ENCODE peak calls at places on chromosome 6, in ten cellular contexts. One of them, this sample, is unnamed.

GRCh38 chr6:14665827-14666724 is 548.5 kb downstream of the CD83 start:
- DNase-seq in esophagus squamous epithelium: no peak
- DNase-seq in glutamatergic neuron: no peak
- DNase-seq in AG10803: peak; percentile 84
- DNase-seq in GM20000: peak; percentile 27
- DNase-seq in uterus: no peak
- DNase-seq in type B pancreatic cell: no peak
- DNase-seq in heart right ventricle: no peak
- DNase-seq in WTC11: no peak
- DNase-seq in cardiac fibroblast: peak; percentile 89
- DNase-seq in this sample: no peak

GRCh38 chr6:114195736-114196403 is 147.0 kb downstream of the HS3ST5 start:
- DNase-seq in esophagus squamous epithelium: no peak
- DNase-seq in glutamatergic neuron: no peak
- DNase-seq in AG10803: no peak
- DNase-seq in GM20000: no peak
- DNase-seq in uterus: no peak
- DNase-seq in type B pancreatic cell: no peak
- DNase-seq in heart right ventricle: no peak
- DNase-seq in WTC11: no peak
- DNase-seq in cardiac fibroblast: no peak
- DNase-seq in this sample: no peak

GRCh38 chr6:115706981-115707380 is 353.7 kb downstream of the FRK start:
- DNase-seq in esophagus squamous epithelium: no peak
- DNase-seq in glutamatergic neuron: no peak
- DNase-seq in AG10803: no peak
- DNase-seq in GM20000: no peak
- DNase-seq in uterus: no peak
- DNase-seq in type B pancreatic cell: no peak
- DNase-seq in heart right ventricle: no peak
- DNase-seq in WTC11: no peak
- DNase-seq in cardiac fibroblast: no peak
- DNase-seq in this sample: no peak

GRCh38 chr6:69164564-69165252 is 529.6 kb downstream of the ADGRB3 start:
- DNase-seq in esophagus squamous epithelium: no peak
- DNase-seq in glutamatergic neuron: no peak
- DNase-seq in AG10803: no peak
- DNase-seq in GM20000: no peak
- DNase-seq in uterus: no peak
- DNase-seq in type B pancreatic cell: no peak
- DNase-seq in heart right ventricle: no peak
- DNase-seq in WTC11: no peak
- DNase-seq in cardiac fibroblast: no peak
- DNase-seq in this sample: no peak

GRCh38 chr6:153092082-153093013 is 38.7 kb downstream of the RGS17 start:
- DNase-seq in esophagus squamous epithelium: no peak
- DNase-seq in glutamatergic neuron: no peak
- DNase-seq in AG10803: peak; percentile 76
- DNase-seq in GM20000: peak; percentile 14
- DNase-seq in uterus: no peak
- DNase-seq in type B pancreatic cell: no peak
- DNase-seq in heart right ventricle: no peak
- DNase-seq in WTC11: no peak
- DNase-seq in cardiac fibroblast: peak; percentile 84
- DNase-seq in this sample: no peak

GRCh38 chr6:155341130-155341828 is 27.0 kb upstream of the TFB1M start:
- DNase-seq in esophagus squamous epithelium: no peak
- DNase-seq in glutamatergic neuron: no peak
- DNase-seq in AG10803: peak; percentile 56
- DNase-seq in GM20000: no peak
- DNase-seq in uterus: no peak
- DNase-seq in type B pancreatic cell: no peak
- DNase-seq in heart right ventricle: no peak
- DNase-seq in WTC11: no peak
- DNase-seq in cardiac fibroblast: peak; percentile 35
- DNase-seq in this sample: no peak

GRCh38 chr6:41182069-41183034 is 18.6 kb downstream of the TREML2 start:
- DNase-seq in esophagus squamous epithelium: no peak
- DNase-seq in glutamatergic neuron: peak; percentile 41
- DNase-seq in AG10803: peak; percentile 60
- DNase-seq in GM20000: peak; percentile 56
- DNase-seq in uterus: no peak
- DNase-seq in type B pancreatic cell: no peak
- DNase-seq in heart right ventricle: no peak
- DNase-seq in WTC11: peak; percentile 47
- DNase-seq in cardiac fibroblast: peak; percentile 72
- DNase-seq in this sample: peak; percentile 73

GRCh38 chr6:46129301-46129633 is 522 bp upstream of the ENPP4 start:
- DNase-seq in esophagus squamous epithelium: no peak
- DNase-seq in glutamatergic neuron: no peak
- DNase-seq in AG10803: no peak
- DNase-seq in GM20000: no peak
- DNase-seq in uterus: no peak
- DNase-seq in type B pancreatic cell: no peak
- DNase-seq in heart right ventricle: no peak
- DNase-seq in WTC11: no peak
- DNase-seq in cardiac fibroblast: no peak
- DNase-seq in this sample: no peak

GRCh38 chr6:4732691-4733315 is 43.4 kb upstream of the CDYL start:
- DNase-seq in esophagus squamous epithelium: no peak
- DNase-seq in glutamatergic neuron: peak; percentile 41
- DNase-seq in AG10803: peak; percentile 89
- DNase-seq in GM20000: no peak
- DNase-seq in uterus: peak; percentile 72
- DNase-seq in type B pancreatic cell: no peak
- DNase-seq in heart right ventricle: peak; percentile 31
- DNase-seq in WTC11: peak; percentile 35
- DNase-seq in cardiac fibroblast: peak; percentile 80
- DNase-seq in this sample: peak; percentile 87

GRCh38 chr6:38212579-38212978 is 393.1 kb downstream of the ZFAND3 start:
- DNase-seq in esophagus squamous epithelium: no peak
- DNase-seq in glutamatergic neuron: peak; percentile 47
- DNase-seq in AG10803: peak; percentile 16
- DNase-seq in GM20000: no peak
- DNase-seq in uterus: no peak
- DNase-seq in type B pancreatic cell: no peak
- DNase-seq in heart right ventricle: peak; percentile 12
- DNase-seq in WTC11: no peak
- DNase-seq in cardiac fibroblast: peak; percentile 8
- DNase-seq in this sample: no peak

GRCh38 chr6:13846841-13847240 is 32.5 kb upstream of the MCUR1 start:
- DNase-seq in esophagus squamous epithelium: no peak
- DNase-seq in glutamatergic neuron: no peak
- DNase-seq in AG10803: no peak
- DNase-seq in GM20000: no peak
- DNase-seq in uterus: no peak
- DNase-seq in type B pancreatic cell: no peak
- DNase-seq in heart right ventricle: no peak
- DNase-seq in WTC11: peak; percentile 68
- DNase-seq in cardiac fibroblast: no peak
- DNase-seq in this sample: peak; percentile 42

GRCh38 chr6:42962502-42963178 is 2.1 kb downstream of the GNMT start:
- DNase-seq in esophagus squamous epithelium: no peak
- DNase-seq in glutamatergic neuron: no peak
- DNase-seq in AG10803: no peak
- DNase-seq in GM20000: no peak
- DNase-seq in uterus: no peak
- DNase-seq in type B pancreatic cell: no peak
- DNase-seq in heart right ventricle: no peak
- DNase-seq in WTC11: no peak
- DNase-seq in cardiac fibroblast: no peak
- DNase-seq in this sample: no peak

GRCh38 chr6:53734473-53735299 is 60.1 kb upstream of the LRRC1 start:
- DNase-seq in esophagus squamous epithelium: no peak
- DNase-seq in glutamatergic neuron: peak; percentile 52
- DNase-seq in AG10803: peak; percentile 79
- DNase-seq in GM20000: peak; percentile 11
- DNase-seq in uterus: no peak
- DNase-seq in type B pancreatic cell: no peak
- DNase-seq in heart right ventricle: peak; percentile 29
- DNase-seq in WTC11: peak; percentile 72
- DNase-seq in cardiac fibroblast: peak; percentile 50
- DNase-seq in this sample: no peak
- TF ChIP-seq CTCF in esophagus squamous epithelium: peak; percentile 10
- TF ChIP-seq CTCF in glutamatergic neuron: no peak
- TF ChIP-seq CTCF in AG10803: peak; percentile 23
- TF ChIP-seq CTCF in GM20000: no peak
- TF ChIP-seq CTCF in uterus: no peak
- TF ChIP-seq CTCF in type B pancreatic cell: peak; percentile 40
- TF ChIP-seq CTCF in heart right ventricle: peak; percentile 11
- TF ChIP-seq CTCF in WTC11: peak; percentile 33
- TF ChIP-seq CTCF in cardiac fibroblast: peak; percentile 40
- TF ChIP-seq CTCF in this sample: peak; percentile 24

DNA sequence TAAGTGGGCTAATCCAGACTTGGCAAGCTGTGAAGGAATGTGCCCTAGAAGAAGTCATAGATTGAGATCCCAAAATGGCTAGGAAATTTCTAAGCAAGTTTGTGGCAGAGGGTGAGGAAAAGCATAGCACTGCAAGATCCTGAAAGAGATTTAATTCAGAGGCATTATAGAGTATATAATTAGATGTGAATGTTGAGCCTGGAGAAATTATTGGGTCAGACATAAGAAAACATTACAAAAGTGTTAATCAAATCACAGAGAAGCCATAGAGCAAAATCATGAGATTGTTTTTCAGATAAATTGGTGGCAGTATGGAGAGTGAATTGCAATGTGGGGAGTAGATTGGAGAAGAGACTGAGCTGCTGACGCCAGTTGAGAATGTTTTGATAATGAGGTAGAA is 90.0 kb downstream of the CD2AP start:
- DNase-seq in esophagus squamous epithelium: no peak
- DNase-seq in glutamatergic neuron: no peak
- DNase-seq in AG10803: no peak
- DNase-seq in GM20000: no peak
- DNase-seq in uterus: no peak
- DNase-seq in type B pancreatic cell: no peak
- DNase-seq in heart right ventricle: no peak
- DNase-seq in WTC11: no peak
- DNase-seq in cardiac fibroblast: no peak
- DNase-seq in this sample: no peak
- TF ChIP-seq CTCF in esophagus squamous epithelium: no peak
- TF ChIP-seq CTCF in glutamatergic neuron: no peak
- TF ChIP-seq CTCF in AG10803: no peak
- TF ChIP-seq CTCF in GM20000: no peak
- TF ChIP-seq CTCF in uterus: no peak
- TF ChIP-seq CTCF in type B pancreatic cell: no peak
- TF ChIP-seq CTCF in heart right ventricle: no peak
- TF ChIP-seq CTCF in WTC11: no peak
- TF ChIP-seq CTCF in cardiac fibroblast: no peak
- TF ChIP-seq CTCF in this sample: no peak

GRCh38 chr6:138403801-138404665 is at the start of gene HEBP2:
- DNase-seq in esophagus squamous epithelium: peak; percentile 85
- DNase-seq in glutamatergic neuron: peak; percentile 98
- DNase-seq in AG10803: peak; percentile 73
- DNase-seq in GM20000: peak; percentile 98
- DNase-seq in uterus: peak; percentile 92
- DNase-seq in type B pancreatic cell: peak; percentile 95
- DNase-seq in heart right ventricle: peak; percentile 95
- DNase-seq in WTC11: peak; percentile 98
- DNase-seq in cardiac fibroblast: peak; percentile 84
- DNase-seq in this sample: peak; percentile 94
- TF ChIP-seq CTCF in esophagus squamous epithelium: peak; percentile 67
- TF ChIP-seq CTCF in glutamatergic neuron: peak; percentile 86
- TF ChIP-seq CTCF in AG10803: peak; percentile 20
- TF ChIP-seq CTCF in GM20000: peak; percentile 57
- TF ChIP-seq CTCF in uterus: peak; percentile 62
- TF ChIP-seq CTCF in type B pancreatic cell: peak; percentile 85
- TF ChIP-seq CTCF in heart right ventricle: peak; percentile 55
- TF ChIP-seq CTCF in WTC11: peak; percentile 60
- TF ChIP-seq CTCF in cardiac fibroblast: peak; percentile 25
- TF ChIP-seq CTCF in this sample: peak; percentile 85

GRCh38 chr6:35297541-35298481 is at the start of gene DEF6:
- DNase-seq in esophagus squamous epithelium: peak; percentile 48
- DNase-seq in glutamatergic neuron: peak; percentile 77
- DNase-seq in AG10803: peak; percentile 68
- DNase-seq in GM20000: peak; percentile 91
- DNase-seq in uterus: peak; percentile 79
- DNase-seq in type B pancreatic cell: peak; percentile 85
- DNase-seq in heart right ventricle: peak; percentile 73
- DNase-seq in WTC11: peak; percentile 90
- DNase-seq in cardiac fibroblast: peak; percentile 87
- DNase-seq in this sample: no peak
- TF ChIP-seq CTCF in esophagus squamous epithelium: peak; percentile 98
- TF ChIP-seq CTCF in glutamatergic neuron: peak; percentile 20
- TF ChIP-seq CTCF in AG10803: peak; percentile 58
- TF ChIP-seq CTCF in GM20000: peak; percentile 87
- TF ChIP-seq CTCF in uterus: peak; percentile 85
- TF ChIP-seq CTCF in type B pancreatic cell: peak; percentile 80
- TF ChIP-seq CTCF in heart right ventricle: peak; percentile 67
- TF ChIP-seq CTCF in WTC11: no peak
- TF ChIP-seq CTCF in cardiac fibroblast: peak; percentile 69
- TF ChIP-seq CTCF in this sample: peak; percentile 69

GRCh38 chr6:130054725-130055124 is 36.3 kb downstream of the L3MBTL3 start:
- DNase-seq in esophagus squamous epithelium: no peak
- DNase-seq in glutamatergic neuron: no peak
- DNase-seq in AG10803: no peak
- DNase-seq in GM20000: no peak
- DNase-seq in uterus: no peak
- DNase-seq in type B pancreatic cell: no peak
- DNase-seq in heart right ventricle: no peak
- DNase-seq in WTC11: no peak
- DNase-seq in cardiac fibroblast: no peak
- DNase-seq in this sample: no peak
- TF ChIP-seq CTCF in esophagus squamous epithelium: no peak
- TF ChIP-seq CTCF in glutamatergic neuron: no peak
- TF ChIP-seq CTCF in AG10803: no peak
- TF ChIP-seq CTCF in GM20000: no peak
- TF ChIP-seq CTCF in uterus: no peak
- TF ChIP-seq CTCF in type B pancreatic cell: no peak
- TF ChIP-seq CTCF in heart right ventricle: no peak
- TF ChIP-seq CTCF in WTC11: no peak
- TF ChIP-seq CTCF in cardiac fibroblast: no peak
- TF ChIP-seq CTCF in this sample: no peak

This sample was measured in osteocyte.